ENCODE peak calls at places on chromosomes 4 and X, in six cellular contexts. I is prostate gland, J is right atrium auricular region, Q is Panc1, K is esophagus squamous epithelium, F is sigmoid colon. L is an unnamed sample.

GRCh38 chrX:2552621-2553297 is 52.0 kb upstream of the DHRSX start:
- DNase-seq in Q (no peak), F (no peak), J (no peak), I (no peak), K (no peak), L (no peak)

GRCh38 chr4:101956068-101956805 is 165.7 kb downstream of the BANK1 start:
- DNase-seq in K (no peak), J (no peak), Q (no peak), F (no peak), I (no peak), L (no peak)

GRCh38 chrX:136048446-136048845 is 63.2 kb downstream of the SLC9A6 start:
- DNase-seq in F (no peak), Q (no peak), I (no peak), K (no peak), J (no peak), L (no peak)

GRCh38 chr4:96652158-96652557 is 812.3 kb downstream of the PDHA2 start:
- DNase-seq in J (no peak), Q (no peak), I (no peak), K (no peak), F (no peak), L (no peak)

GRCh38 chrX:103187953-103188475 is 26.9 kb upstream of the BEX4 start:
- DNase-seq in K (no peak), F (no peak), J (no peak), Q (no peak), I (no peak), L (no peak)

GRCh38 chr4:81472249-81473085 is 760 bp upstream of the RASGEF1B start:
- DNase-seq in K (peak; percentile 59), J (no peak), I (no peak), F (peak; percentile 67), Q (no peak), L (no peak)

GRCh38 chrX:31099536-31100090 is 27.8 kb upstream of the FTHL17 start:
- DNase-seq in Q (no peak), F (no peak), I (no peak), K (no peak), J (no peak), L (no peak)

GRCh38 chr4:60500860-60501259 is 699.3 kb upstream of the ADGRL3 start:
- DNase-seq in I (no peak), F (no peak), K (no peak), Q (no peak), J (no peak), L (no peak)

GRCh38 chrX:135890087-135890585 is 3.1 kb downstream of the CT45A10 start:
- DNase-seq in Q (no peak), I (no peak), J (no peak), K (no peak), F (no peak), L (no peak)

GRCh38 chrX:153304988-153305736 is 16.4 kb downstream of the PNMA6F start:
- DNase-seq in I (no peak), Q (no peak), F (no peak), J (no peak), K (no peak), L (no peak)

GRCh38 chr4:106329027-106329618 is 12.8 kb downstream of the AIMP1 start:
- DNase-seq in F (no peak), I (no peak), K (no peak), J (no peak), Q (no peak), L (no peak)

GRCh38 chr4:114386637-114387233 is 211.9 kb upstream of the UGT8 start:
- DNase-seq in K (no peak), I (no peak), J (no peak), Q (no peak), F (no peak), L (no peak)

GRCh38 chr4:42371306-42372063 is 25.8 kb upstream of the SHISA3 start:
- DNase-seq in K (no peak), J (no peak), Q (peak; percentile 13), F (no peak), I (no peak), L (no peak)

GRCh38 chrX:153818571-153819397 is 11.6 kb downstream of the PDZD4 start:
- DNase-seq in J (no peak), F (no peak), Q (no peak), I (no peak), K (no peak), L (peak; percentile 92)

GRCh38 chr4:133146574-133147198 is 2.4 kb upstream of the PCDH10 start:
- DNase-seq in K (no peak), J (no peak), F (peak; percentile 62), I (no peak), Q (peak; percentile 47), L (peak; percentile 52)

GRCh38 chr4:133148690-133149363 is at the start of gene PCDH10:
- DNase-seq in K (no peak), I (peak; percentile 86), F (peak; percentile 94), Q (no peak), J (peak; percentile 96), L (peak; percentile 95)

GRCh38 chr4:133146192-133146573 is 2.9 kb upstream of the PCDH10 start:
- DNase-seq in J (no peak), F (no peak), I (no peak), K (no peak), Q (no peak), L (no peak)

GRCh38 chr4:133147922-133148689 is 988 bp upstream of the PCDH10 start:
- DNase-seq in J (no peak), I (no peak), K (no peak), Q (no peak), F (peak; percentile 67), L (peak; percentile 66)

GRCh38 chr4:133147365-133147821 is 1.7 kb upstream of the PCDH10 start:
- DNase-seq in Q (no peak), F (no peak), K (no peak), J (no peak), I (no peak), L (peak; percentile 58)
- H3K4me1 ChIP-seq in Q (peaks cover 2% of the 10 kb centered on the region), F (no peaks in the 10 kb centered on the region), K (peaks cover 38% of the 10 kb centered on the region), J (peaks cover 56% of the 10 kb centered on the region), I (peaks cover 3% of the 10 kb centered on the region), L (peaks cover 58% of the 10 kb centered on the region)

DNA sequence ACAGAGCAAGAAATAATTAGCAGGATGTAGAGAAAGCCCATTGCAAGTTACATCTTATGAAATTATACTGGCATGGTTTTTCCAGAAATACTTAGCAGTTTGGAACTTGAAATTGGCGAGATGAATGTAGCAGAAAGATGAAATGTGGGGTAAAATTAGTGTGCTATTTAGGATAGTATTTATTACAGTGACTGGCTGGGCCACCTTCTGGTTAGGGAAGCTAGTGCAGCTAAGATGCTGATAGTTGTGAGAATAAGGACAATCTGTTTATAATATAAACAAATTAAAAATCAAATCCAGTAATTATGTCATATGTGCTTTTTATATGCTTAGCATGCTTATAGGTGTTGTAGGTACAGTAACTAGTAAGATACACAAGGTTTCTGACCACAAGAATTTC is 74.8 kb downstream of the IL15 start:
- DNase-seq in Q (no peak), F (no peak), I (no peak), J (no peak), K (no peak), L (no peak)
- TF ChIP-seq CTCF in Q (peak; percentile 43), F (peak; percentile 37), I (no peak), J (peak; percentile 21), K (peak; percentile 18), L (no peak)

DNA sequence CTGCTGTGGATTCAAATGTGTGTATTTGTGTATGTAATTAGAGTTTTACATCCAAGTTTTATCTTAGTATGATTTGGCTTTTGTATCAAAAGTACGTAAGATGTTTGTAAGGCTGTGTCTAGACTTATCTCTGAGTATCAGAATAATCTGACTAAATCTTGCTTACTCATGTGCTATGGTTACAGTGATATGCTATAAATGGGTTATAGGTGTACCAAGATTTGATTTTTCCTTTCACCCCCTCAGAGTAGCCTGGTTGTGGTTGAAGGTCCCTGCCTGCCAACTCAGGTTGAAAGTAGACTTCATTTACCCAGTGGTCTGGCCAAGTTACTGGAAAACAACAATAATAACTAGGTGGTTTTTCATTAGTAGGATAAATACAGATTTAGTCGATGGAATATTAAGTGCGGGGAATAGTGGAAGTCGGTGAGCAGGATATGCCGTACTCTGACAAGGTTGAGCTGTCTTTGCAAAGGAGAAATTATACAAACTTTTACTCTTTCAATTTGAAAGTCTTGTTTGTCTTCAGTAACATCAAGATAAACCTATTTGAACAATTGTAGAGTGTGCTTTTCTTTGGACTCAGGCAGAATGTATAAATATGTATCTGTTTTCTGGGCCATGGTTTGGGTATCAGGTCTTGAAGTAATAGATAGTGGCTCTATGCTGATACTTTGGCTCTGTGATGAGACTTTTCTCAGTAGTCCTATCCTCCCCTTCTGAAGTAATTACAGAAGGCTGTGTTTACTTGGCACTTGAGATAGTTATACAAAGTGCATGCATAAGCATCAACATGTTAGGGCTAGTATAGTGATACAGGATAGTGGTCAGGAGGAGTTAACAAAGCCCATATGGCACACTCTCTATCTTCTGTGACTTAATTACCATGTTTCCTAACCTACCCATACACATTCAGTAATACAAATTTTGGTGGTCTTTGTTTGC is 23.7 kb downstream of the BMP2K start:
- DNase-seq in F (no peak), I (no peak), J (no peak), K (no peak), Q (no peak), L (no peak)
- H3K4me1 ChIP-seq in F (no peaks in the 10 kb centered on the region), I (no peaks in the 10 kb centered on the region), J (peaks cover 13% of the 10 kb centered on the region), K (peaks cover 5% of the 10 kb centered on the region), Q (no peaks in the 10 kb centered on the region), L (no peaks in the 10 kb centered on the region)

GRCh38 chr4:140118931-140119640 is 34.9 kb downstream of the MAML3 start:
- DNase-seq in Q (no peak), F (no peak), J (no peak), I (no peak), K (no peak), L (no peak)
- TF ChIP-seq CTCF in Q (no peak), F (no peak), J (no peak), I (no peak), K (no peak), L (no peak)

DNA sequence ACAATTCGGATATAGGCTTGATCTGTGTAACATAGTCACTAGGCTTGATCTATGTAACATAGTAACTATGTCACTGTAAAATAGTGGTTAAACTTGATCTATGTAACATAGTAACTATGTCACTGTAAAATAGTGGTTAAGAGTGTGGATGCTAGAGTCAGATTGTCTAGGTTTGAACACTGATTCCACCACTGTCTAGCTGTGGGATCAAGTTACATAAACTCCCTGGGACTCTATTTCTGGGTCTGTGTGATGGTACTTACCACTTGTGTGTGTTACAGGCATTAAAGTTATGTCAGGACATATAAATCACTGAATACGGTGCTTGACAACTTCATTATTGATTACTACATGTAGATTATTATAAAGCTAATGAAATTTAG is 9.6 kb upstream of the CCNG2 start:
- DNase-seq in Q (no peak), F (no peak), I (no peak), K (no peak), J (no peak), L (no peak)
- H3K4me1 ChIP-seq in Q (peaks cover 5% of the 10 kb centered on the region), F (no peaks in the 10 kb centered on the region), I (peaks cover 22% of the 10 kb centered on the region), K (no peaks in the 10 kb centered on the region), J (no peaks in the 10 kb centered on the region), L (no peaks in the 10 kb centered on the region)

DNA sequence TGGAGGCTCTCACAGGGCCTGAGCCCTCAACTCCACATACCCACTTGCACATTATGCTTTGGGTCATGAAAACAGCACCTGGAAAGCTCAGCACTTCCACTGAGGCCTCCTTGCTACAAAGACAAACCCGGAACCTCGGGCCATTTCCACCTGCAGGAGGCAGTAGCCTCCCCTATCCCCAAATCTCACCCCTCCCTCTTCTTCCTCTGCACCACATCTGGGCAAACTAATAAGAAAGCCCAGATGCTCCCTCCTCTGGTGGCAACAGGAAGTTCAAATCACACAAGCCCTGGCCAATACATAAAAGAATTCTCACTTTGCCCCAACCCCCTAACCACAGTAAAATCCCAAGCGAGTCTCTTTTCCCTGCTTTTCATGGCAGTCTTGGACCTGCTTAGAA is 136.4 kb downstream of the MAPK10 start:
- DNase-seq in I (no peak), F (no peak), K (no peak), Q (peak; percentile 2), J (no peak), L (no peak)
- TF ChIP-seq CTCF in I (no peak), F (no peak), K (no peak), Q (peak; percentile 49), J (no peak), L (no peak)

GRCh38 chr4:74541611-74542177 is 96.8 kb downstream of the AREG start:
- DNase-seq in K (no peak), F (no peak), J (no peak), I (no peak), Q (no peak), L (no peak)
- H3K4me1 ChIP-seq in K (peaks cover 6% of the 10 kb centered on the region), F (no peaks in the 10 kb centered on the region), J (peaks cover 13% of the 10 kb centered on the region), I (no peaks in the 10 kb centered on the region), Q (no peaks in the 10 kb centered on the region), L (peaks cover 27% of the 10 kb centered on the region)